ENCODE peak calls at places on chromosomes 12 and 14, in nine cellular contexts. I is epithelial cell of esophagus, R is WERI-Rb-1, M is heart left ventricle, S is tibial artery, J is B cell, H is glutamatergic neuron, V is HepG2, Q is upper lobe of right lung. E is an unnamed sample.

GRCh38 chr14:72573725-72574426 is 320.0 kb downstream of the DPF3 start:
- DNase-seq in I (no peak), R (no peak), M (no peak), S (no peak), J (no peak), H (no peak), V (no peak), Q (no peak), E (no peak)

GRCh38 chr14:67892466-67893120 is 73.0 kb downstream of the RAD51B start:
- DNase-seq in I (no peak), R (no peak), M (no peak), S (no peak), J (no peak), H (no peak), V (no peak), Q (no peak), E (no peak)

GRCh38 chr12:3178671-3179413 is 101.7 kb downstream of the TSPAN9 start:
- DNase-seq in I (no peak), R (no peak), M (no peak), S (no peak), J (no peak), H (no peak), V (no peak), Q (no peak), E (no peak)

GRCh38 chr14:67517083-67517482 is 16.0 kb upstream of the PLEKHH1 start:
- DNase-seq in I (peak), R (peak), M (peak), S (no peak), J (no peak), H (peak), V (no peak), Q (no peak), E (no peak)

GRCh38 chr12:56315256-56315625 is 547 bp downstream of the CNPY2 start:
- DNase-seq in I (peak), R (peak), M (no peak), S (no peak), J (no peak), H (no peak), V (no peak), Q (no peak), E (peak)

GRCh38 chr12:6535960-6536847 is 1.9 kb downstream of the GAPDH start:
- DNase-seq in I (no peak), R (no peak), M (no peak), S (no peak), J (no peak), H (no peak), V (peak), Q (no peak), E (no peak)

GRCh38 chr12:46430340-46430948 is 57.9 kb upstream of the SLC38A2 start:
- DNase-seq in I (peak), R (no peak), M (no peak), S (no peak), J (no peak), H (no peak), V (peak), Q (no peak), E (no peak)

GRCh38 chr14:28901631-28902030 is 135.0 kb downstream of the FOXG1 start:
- DNase-seq in I (no peak), R (no peak), M (no peak), S (no peak), J (no peak), H (no peak), V (no peak), Q (no peak), E (no peak)

GRCh38 chr12:5768171-5768879 is 176.7 kb downstream of the ANO2 start:
- DNase-seq in I (no peak), R (no peak), M (peak), S (peak), J (no peak), H (no peak), V (no peak), Q (peak), E (no peak)

GRCh38 chr14:50501642-50502041 is 30.7 kb downstream of the MAP4K5 start:
- DNase-seq in I (peak), R (no peak), M (no peak), S (no peak), J (no peak), H (no peak), V (no peak), Q (no peak), E (no peak)

GRCh38 chr12:111450676-111451075 is 45.0 kb downstream of the SH2B3 start:
- DNase-seq in I (no peak), R (no peak), M (no peak), S (no peak), J (no peak), H (no peak), V (no peak), Q (no peak), E (no peak)

GRCh38 chr14:102092806-102093205 is 6.0 kb upstream of the HSP90AA1 start:
- DNase-seq in I (no peak), R (no peak), M (no peak), S (no peak), J (no peak), H (no peak), V (no peak), Q (peak), E (no peak)

GRCh38 chr12:74780458-74781241 is 243.0 kb downstream of the ATXN7L3B start:
- DNase-seq in I (peak), R (peak), M (no peak), S (no peak), J (no peak), H (no peak), V (no peak), Q (no peak), E (no peak)

GRCh38 chr14:67816326-67817009 is at the start of gene ZFYVE26:
- DNase-seq in I (peak), R (peak), M (peak), S (peak), J (peak), H (peak), V (peak), Q (peak), E (peak)

GRCh38 chr12:53223391-53224267 is 8.4 kb downstream of the RARG start:
- DNase-seq in I (peak), R (peak), M (peak), S (no peak), J (peak), H (no peak), V (no peak), Q (no peak), E (no peak)

GRCh38 chr14:65574611-65575010 is 162.1 kb downstream of the FUT8 start:
- DNase-seq in I (no peak), R (no peak), M (no peak), S (no peak), J (no peak), H (no peak), V (peak), Q (no peak), E (no peak)

GRCh38 chr14:35470775-35471174 is 63.2 kb upstream of the INSM2 start:
- DNase-seq in I (peak), R (peak), M (no peak), S (no peak), J (no peak), H (no peak), V (no peak), Q (no peak), E (no peak)

GRCh38 chr14:53128303-53128702 is 24.8 kb downstream of the DDHD1 start:
- DNase-seq in I (no peak), R (no peak), M (no peak), S (no peak), J (no peak), H (no peak), V (no peak), Q (no peak), E (no peak)

GRCh38 chr14:93010543-93011541 is 87.9 kb downstream of the CHGA start:
- DNase-seq in I (no peak), R (peak), M (no peak), S (no peak), J (no peak), H (no peak), V (peak), Q (no peak), E (no peak)

GRCh38 chr14:86035882-86036281 is 505.9 kb downstream of the FLRT2 start:
- DNase-seq in I (peak), R (peak), M (no peak), S (no peak), J (no peak), H (peak), V (peak), Q (no peak), E (no peak)
- TF ChIP-seq CTCF in I (peak), R (peak), M (no peak), S (no peak), J (no peak), H (peak), V (peak), Q (peak), E (peak)

GRCh38 chr12:125332900-125333299 is 267.7 kb downstream of the AACS start:
- DNase-seq in I (no peak), R (no peak), M (no peak), S (no peak), J (no peak), H (no peak), V (no peak), Q (no peak), E (no peak)
- TF ChIP-seq CTCF in I (no peak), R (peak), M (no peak), S (no peak), J (no peak), H (no peak), V (no peak), Q (no peak), E (peak)

GRCh38 chr12:100651108-100651507 is 77.6 kb downstream of the GAS2L3 start:
- DNase-seq in I (no peak), R (no peak), M (no peak), S (no peak), J (no peak), H (no peak), V (no peak), Q (no peak), E (no peak)
- TF ChIP-seq CTCF in I (peak), R (peak), M (no peak), S (no peak), J (no peak), H (peak), V (peak), Q (no peak), E (peak)

GRCh38 chr12:48536602-48537001 is 11.2 kb downstream of the OR8S1 start:
- DNase-seq in I (no peak), R (no peak), M (no peak), S (no peak), J (no peak), H (no peak), V (no peak), Q (no peak), E (no peak)

DNA sequence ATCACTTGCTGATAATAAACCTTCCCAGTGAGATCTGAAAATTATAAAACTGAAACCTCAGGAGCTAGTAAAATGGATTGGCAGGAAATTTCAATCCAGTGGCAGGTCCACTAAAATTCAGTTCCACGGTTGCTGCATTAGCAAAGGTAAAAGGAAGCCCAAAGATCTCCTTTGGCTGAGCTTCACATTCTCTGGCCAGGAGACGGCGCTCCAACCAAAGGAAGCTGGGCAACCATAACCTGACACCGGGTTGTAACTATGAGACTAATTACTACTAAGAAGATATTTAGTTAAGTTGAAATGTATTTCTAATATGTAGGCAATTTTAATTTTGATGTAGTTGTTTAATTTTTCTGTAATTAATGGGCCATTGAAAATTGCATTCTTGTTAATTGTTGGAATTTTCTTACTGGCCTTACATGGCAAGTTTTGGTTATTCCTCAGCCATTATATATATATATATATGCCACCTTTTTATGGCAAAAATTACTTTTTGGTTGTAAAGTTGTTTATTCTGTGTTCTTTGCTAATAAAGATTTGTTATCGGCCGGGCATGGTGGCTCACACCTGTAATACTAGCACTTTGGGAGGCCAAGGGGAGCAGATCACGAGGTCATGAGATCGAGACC is 17.0 kb downstream of the OR8S1 start:
- DNase-seq in I (peak), R (peak), M (no peak), S (no peak), J (no peak), H (peak), V (peak), Q (peak), E (peak)
- TF ChIP-seq CTCF in I (peak), R (peak), M (peak), S (no peak), J (no peak), H (no peak), V (peak), Q (peak), E (peak)

GRCh38 chr12:89154743-89155530 is 197.4 kb downstream of the DUSP6 start:
- DNase-seq in I (no peak), R (no peak), M (no peak), S (no peak), J (no peak), H (no peak), V (no peak), Q (no peak), E (no peak)
- TF ChIP-seq CTCF in I (no peak), R (no peak), M (no peak), S (no peak), J (no peak), H (no peak), V (no peak), Q (peak), E (no peak)

DNA sequence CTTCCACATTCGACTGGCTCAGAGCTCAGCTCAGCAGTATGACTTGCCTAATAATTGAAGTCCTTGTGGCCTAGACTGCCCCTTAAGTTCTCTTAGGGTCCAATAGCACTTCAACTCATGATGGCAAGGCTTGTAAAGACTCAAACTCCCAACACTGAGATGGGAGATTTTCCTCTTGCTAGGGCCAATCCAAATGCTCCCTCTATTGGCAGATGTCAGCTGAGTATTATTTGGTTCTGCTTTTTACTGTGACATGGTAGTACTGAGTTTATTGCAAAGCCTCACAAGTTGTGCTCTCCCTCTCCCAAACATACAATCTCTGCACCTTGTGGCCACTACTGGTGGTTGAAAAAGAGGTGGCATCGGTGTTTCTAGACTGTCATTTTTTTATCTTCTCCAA is 164.2 kb downstream of the ALG10 start:
- DNase-seq in I (no peak), R (no peak), M (no peak), S (no peak), J (no peak), H (no peak), V (no peak), Q (no peak), E (no peak)
- TF ChIP-seq CTCF in I (no peak), R (no peak), M (no peak), S (no peak), J (no peak), H (no peak), V (peak), Q (no peak), E (no peak)

DNA sequence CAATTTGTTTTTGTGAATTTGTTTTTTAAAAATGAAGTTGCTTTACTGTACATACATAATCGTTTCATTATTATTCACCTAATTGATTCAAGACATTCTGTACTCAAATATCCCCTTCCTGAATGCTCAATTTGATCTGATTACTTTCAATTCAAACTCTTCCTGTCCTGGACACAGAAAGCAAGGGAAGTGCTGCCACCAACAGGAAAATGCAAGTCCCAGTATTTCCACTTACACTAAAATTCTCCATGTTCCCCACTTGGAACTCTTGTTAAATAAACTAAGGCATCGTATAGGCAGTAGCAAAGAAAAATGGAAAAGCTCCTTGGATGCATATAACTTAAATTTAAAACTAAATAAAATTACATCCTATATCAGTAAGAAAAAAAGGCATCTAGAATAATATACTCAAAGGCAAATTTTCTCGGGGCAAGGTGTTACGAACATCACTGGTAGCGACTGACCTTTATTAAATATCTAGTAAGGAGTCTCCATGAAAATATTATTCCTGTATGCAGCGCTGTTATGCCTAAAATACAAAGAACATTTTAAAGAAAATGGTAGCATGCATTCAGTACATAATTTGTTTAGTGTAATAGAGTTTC is 72.0 kb upstream of the DBX2 start:
- DNase-seq in I (peak), R (peak), M (no peak), S (no peak), J (no peak), H (no peak), V (peak), Q (no peak), E (no peak)
- TF ChIP-seq CTCF in I (peak), R (peak), M (peak), S (no peak), J (no peak), H (no peak), V (peak), Q (peak), E (peak)